ENCODE peak calls at places on chromosomes 6 and 20, in six cellular contexts. W is neuronal stem cell; H is fibroblast of the aortic adventitia; A is AG08396; C is COR-L47; B is activated CD4-positive, alpha-beta T cell treated with anti-CD3 and anti-CD28 coated beads for 24 hours. M is an unnamed sample.

GRCh38 chr20:33059136-33059535 is 5.4 kb downstream of the BPIFB3 start:
- DNase-seq in W (no peak), H (no peak), A (no peak), C (no peak), B (no peak), M (no peak)

GRCh38 chr6:95404777-95405176 is 172.6 kb upstream of the MANEA start:
- DNase-seq in W (no peak), H (no peak), A (no peak), C (no peak), B (no peak), M (no peak)

GRCh38 chr6:31378062-31378720 is 21.2 kb upstream of the HLA-B start:
- DNase-seq in W (no peak), H (no peak), A (no peak), C (no peak), B (no peak), M (no peak)

GRCh38 chr6:158039178-158039557 is 57.5 kb downstream of the SYNJ2 start:
- DNase-seq in W (no peak), H (no peak), A (no peak), C (no peak), B (no peak), M (no peak)

GRCh38 chr6:43142101-43142500 is 29.0 kb upstream of the SRF start:
- DNase-seq in W (no peak), H (no peak), A (no peak), C (no peak), B (no peak), M (no peak)

GRCh38 chr6:83702749-83703148 is 6.2 kb downstream of the SNAP91 start:
- DNase-seq in W (no peak), H (no peak), A (no peak), C (no peak), B (no peak), M (no peak)

GRCh38 chr20:48750376-48750775 is 77.4 kb downstream of the PREX1 start:
- DNase-seq in W (no peak), H (no peak), A (no peak), C (no peak), B (no peak), M (no peak)

GRCh38 chr20:41697861-41698559 is 79.8 kb upstream of the CHD6 start:
- DNase-seq in W (no peak), H (peak), A (peak), C (peak), B (no peak), M (peak)

GRCh38 chr6:168417158-168417557 is 23.8 kb upstream of the SMOC2 start:
- DNase-seq in W (no peak), H (no peak), A (no peak), C (peak), B (no peak), M (no peak)

GRCh38 chr6:37822851-37823682 is 3.5 kb downstream of the ZFAND3 start:
- DNase-seq in W (peak), H (peak), A (no peak), C (no peak), B (peak), M (no peak)

GRCh38 chr6:46098678-46099077 is 31.1 kb upstream of the ENPP4 start:
- DNase-seq in W (no peak), H (no peak), A (no peak), C (peak), B (no peak), M (no peak)

GRCh38 chr6:115573866-115574265 is 486.8 kb downstream of the FRK start:
- DNase-seq in W (no peak), H (no peak), A (no peak), C (no peak), B (no peak), M (no peak)

GRCh38 chr6:30821862-30822784 is 62.2 kb upstream of the DDR1 start:
- DNase-seq in W (no peak), H (peak), A (peak), C (peak), B (no peak), M (no peak)

GRCh38 chr6:105748737-105749161 is 337.4 kb upstream of the PRDM1 start:
- DNase-seq in W (no peak), H (peak), A (peak), C (no peak), B (no peak), M (no peak)

GRCh38 chr6:63275953-63276352 is 43.8 kb downstream of the LGSN start:
- DNase-seq in W (no peak), H (no peak), A (no peak), C (no peak), B (no peak), M (no peak)

GRCh38 chr20:14919473-14920157 is 582.2 kb upstream of the FLRT3 start:
- DNase-seq in W (no peak), H (no peak), A (no peak), C (peak), B (no peak), M (no peak)

GRCh38 chr20:59135093-59135492 is 28.5 kb upstream of the ZNF831 start:
- DNase-seq in W (no peak), H (no peak), A (no peak), C (no peak), B (no peak), M (no peak)

GRCh38 chr6:140174509-140174908 is 800.1 kb upstream of the CITED2 start:
- DNase-seq in W (no peak), H (peak), A (peak), C (no peak), B (no peak), M (no peak)

GRCh38 chr6:84166395-84166794 is 61.0 kb downstream of the CEP162 start:
- DNase-seq in W (no peak), H (no peak), A (no peak), C (peak), B (no peak), M (no peak)

GRCh38 chr6:38512211-38512610 is 127.5 kb downstream of the BTBD9 start:
- DNase-seq in W (no peak), H (no peak), A (no peak), C (no peak), B (no peak), M (no peak)

GRCh38 chr20:33251496-33251895 is 15.7 kb downstream of the BPIFA1 start:
- DNase-seq in W (no peak), H (no peak), A (no peak), C (no peak), B (no peak), M (no peak)

GRCh38 chr20:53079883-53080282 is 107.7 kb downstream of the TSHZ2 start:
- DNase-seq in W (no peak), H (no peak), A (no peak), C (no peak), B (no peak), M (no peak)

GRCh38 chr6:137928286-137928685 is 61.2 kb downstream of the TNFAIP3 start:
- DNase-seq in W (no peak), H (no peak), A (no peak), C (no peak), B (no peak), M (no peak)

M was measured in tibial nerve.